ENCODE peak calls at places on chromosomes 13 and 19, in four cellular contexts. One of them, this sample, is unnamed. For H3K4me1, the result is how much of the 10 kb centered on the place peaks cover.

GRCh38 chr19:42152285-42152684 is 20.0 kb upstream of the POU2F2 start:
- DNase-seq in A549: no peak
- DNase-seq in uterus: no peak
- DNase-seq in right lobe of liver: no peak
- DNase-seq in this sample: no peak

GRCh38 chr19:48614436-48615144 is at the start of gene FAM83E:
- DNase-seq in uterus: no peak
- DNase-seq in A549: peak
- DNase-seq in right lobe of liver: no peak
- DNase-seq in this sample: no peak

GRCh38 chr13:76293346-76293745 is 592.9 kb downstream of the KCTD12 start:
- DNase-seq in A549: no peak
- DNase-seq in uterus: no peak
- DNase-seq in right lobe of liver: no peak
- DNase-seq in this sample: no peak

GRCh38 chr13:30133976-30134375 is 173.4 kb downstream of the KATNAL1 start:
- DNase-seq in uterus: no peak
- DNase-seq in right lobe of liver: no peak
- DNase-seq in A549: no peak
- DNase-seq in this sample: no peak

GRCh38 chr13:110233181-110233641 is 73.7 kb downstream of the COL4A1 start:
- DNase-seq in uterus: peak
- DNase-seq in A549: no peak
- DNase-seq in right lobe of liver: no peak
- DNase-seq in this sample: peak

GRCh38 chr13:99797716-99798115 is 173.9 kb downstream of the ZIC5 start:
- DNase-seq in uterus: no peak
- DNase-seq in A549: no peak
- DNase-seq in right lobe of liver: no peak
- DNase-seq in this sample: no peak

GRCh38 chr19:15299568-15300409 is 32.5 kb downstream of the BRD4 start:
- DNase-seq in uterus: no peak
- DNase-seq in right lobe of liver: no peak
- DNase-seq in A549: no peak
- DNase-seq in this sample: peak

GRCh38 chr13:106277483-106278154 is 257.8 kb downstream of the EFNB2 start:
- DNase-seq in uterus: no peak
- DNase-seq in right lobe of liver: no peak
- DNase-seq in A549: no peak
- DNase-seq in this sample: no peak

GRCh38 chr13:51923983-51924539 is 62.3 kb downstream of the CCDC70 start:
- DNase-seq in right lobe of liver: no peak
- DNase-seq in A549: peak
- DNase-seq in uterus: no peak
- DNase-seq in this sample: no peak

GRCh38 chr19:55623130-55623868 is 1.1 kb downstream of the ZNF784 start:
- DNase-seq in right lobe of liver: no peak
- DNase-seq in uterus: no peak
- DNase-seq in A549: no peak
- DNase-seq in this sample: no peak

GRCh38 chr13:24145231-24145630 is 15.3 kb upstream of the SPATA13 start:
- DNase-seq in right lobe of liver: no peak
- DNase-seq in A549: no peak
- DNase-seq in uterus: no peak
- DNase-seq in this sample: no peak

GRCh38 chr19:51726049-51726448 is 2.3 kb upstream of the HAS1 start:
- DNase-seq in right lobe of liver: no peak
- DNase-seq in uterus: no peak
- DNase-seq in A549: no peak
- DNase-seq in this sample: no peak

GRCh38 chr19:56291857-56292256 is 19.3 kb downstream of the EDDM13 start:
- DNase-seq in right lobe of liver: no peak
- DNase-seq in uterus: no peak
- DNase-seq in A549: no peak
- DNase-seq in this sample: no peak

GRCh38 chr13:104553156-104553555 is 1486.9 kb upstream of the SLC10A2 start:
- DNase-seq in right lobe of liver: no peak
- DNase-seq in A549: no peak
- DNase-seq in uterus: no peak
- DNase-seq in this sample: no peak

GRCh38 chr13:110726726-110727125 is 13.2 kb downstream of the ING1 start:
- DNase-seq in uterus: no peak
- DNase-seq in right lobe of liver: no peak
- DNase-seq in A549: no peak
- DNase-seq in this sample: no peak

GRCh38 chr19:55283548-55284393 is at the start of gene BRSK1:
- DNase-seq in A549: no peak
- DNase-seq in uterus: peak
- DNase-seq in right lobe of liver: no peak
- DNase-seq in this sample: no peak

GRCh38 chr19:30467239-30467638 is 95.1 kb downstream of the ZNF536 start:
- DNase-seq in A549: no peak
- DNase-seq in uterus: no peak
- DNase-seq in right lobe of liver: no peak
- DNase-seq in this sample: no peak

GRCh38 chr19:42281175-42282035 is 12.4 kb downstream of the CIC start:
- DNase-seq in uterus: peak
- DNase-seq in A549: peak
- DNase-seq in right lobe of liver: peak
- DNase-seq in this sample: peak

GRCh38 chr19:42201489-42202289 is 15.8 kb downstream of the DEDD2 start:
- DNase-seq in right lobe of liver: peak
- DNase-seq in uterus: no peak
- DNase-seq in A549: no peak
- DNase-seq in this sample: no peak

GRCh38 chr13:97366172-97366688 is 67.7 kb upstream of the RAP2A start:
- DNase-seq in right lobe of liver: no peak
- DNase-seq in A549: no peak
- DNase-seq in uterus: no peak
- DNase-seq in this sample: no peak

GRCh38 chr13:53020764-53021332 is 7.8 kb upstream of the OLFM4 start:
- DNase-seq in right lobe of liver: no peak
- DNase-seq in A549: no peak
- DNase-seq in uterus: no peak
- DNase-seq in this sample: no peak

GRCh38 chr13:98889419-98890079 is 88.3 kb downstream of the DOCK9 start:
- DNase-seq in A549: no peak
- DNase-seq in right lobe of liver: no peak
- DNase-seq in uterus: no peak
- DNase-seq in this sample: no peak

GRCh38 chr13:102830646-102831045 is 15.2 kb upstream of the ERCC5 start:
- DNase-seq in uterus: no peak
- DNase-seq in A549: no peak
- DNase-seq in right lobe of liver: peak
- DNase-seq in this sample: no peak

GRCh38 chr13:97295279-97296182 is 73.4 kb downstream of the MBNL2 start:
- DNase-seq in uterus: no peak
- DNase-seq in A549: peak
- DNase-seq in right lobe of liver: no peak
- DNase-seq in this sample: no peak

GRCh38 chr13:114021464-114022308 is 47.8 kb upstream of the C13orf46 start:
- DNase-seq in A549: no peak
- DNase-seq in uterus: no peak
- DNase-seq in right lobe of liver: no peak
- DNase-seq in this sample: no peak
- H3K4me1 ChIP-seq in A549: under half
- H3K4me1 ChIP-seq in uterus: under half
- H3K4me1 ChIP-seq in right lobe of liver: under half
- H3K4me1 ChIP-seq in this sample: under half

GRCh38 chr19:45922281-45922680 is 7.7 kb upstream of the NANOS2 start:
- DNase-seq in right lobe of liver: no peak
- DNase-seq in uterus: no peak
- DNase-seq in A549: peak
- DNase-seq in this sample: no peak
- TF ChIP-seq CTCF in right lobe of liver: no peak
- TF ChIP-seq CTCF in uterus: no peak
- TF ChIP-seq CTCF in A549: no peak
- TF ChIP-seq CTCF in this sample: no peak

DNA sequence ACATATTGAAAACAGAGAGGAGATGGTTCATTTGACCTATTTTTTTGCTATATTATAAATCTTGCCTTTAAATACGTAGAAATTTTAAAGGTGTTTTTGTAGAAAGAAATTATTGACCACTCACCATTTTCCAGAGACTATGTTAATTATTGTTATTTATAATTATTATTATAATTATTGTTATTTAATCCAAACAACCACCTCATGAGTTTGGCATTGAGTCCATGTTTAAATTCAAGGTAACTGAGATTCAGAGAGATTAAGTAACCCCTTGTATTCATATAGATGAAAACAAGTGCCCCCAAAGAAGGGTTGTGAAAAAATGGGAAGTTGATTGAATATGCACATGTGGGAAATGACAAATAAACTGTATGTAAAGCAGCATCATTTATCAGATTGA is 692.5 kb upstream of the MIR17HG start:
- DNase-seq in right lobe of liver: no peak
- DNase-seq in A549: no peak
- DNase-seq in uterus: no peak
- DNase-seq in this sample: no peak
- TF ChIP-seq POLR2A in right lobe of liver: no peak
- TF ChIP-seq POLR2A in A549: no peak
- TF ChIP-seq POLR2A in uterus: no peak
- TF ChIP-seq POLR2A in this sample: no peak

GRCh38 chr19:10748195-10748923 is 30.5 kb downstream of the DNM2 start:
- DNase-seq in right lobe of liver: no peak
- DNase-seq in A549: no peak
- DNase-seq in uterus: no peak
- DNase-seq in this sample: no peak
- H3K4me1 ChIP-seq in right lobe of liver: half or more
- H3K4me1 ChIP-seq in A549: half or more
- H3K4me1 ChIP-seq in uterus: under half
- H3K4me1 ChIP-seq in this sample: half or more

DNA sequence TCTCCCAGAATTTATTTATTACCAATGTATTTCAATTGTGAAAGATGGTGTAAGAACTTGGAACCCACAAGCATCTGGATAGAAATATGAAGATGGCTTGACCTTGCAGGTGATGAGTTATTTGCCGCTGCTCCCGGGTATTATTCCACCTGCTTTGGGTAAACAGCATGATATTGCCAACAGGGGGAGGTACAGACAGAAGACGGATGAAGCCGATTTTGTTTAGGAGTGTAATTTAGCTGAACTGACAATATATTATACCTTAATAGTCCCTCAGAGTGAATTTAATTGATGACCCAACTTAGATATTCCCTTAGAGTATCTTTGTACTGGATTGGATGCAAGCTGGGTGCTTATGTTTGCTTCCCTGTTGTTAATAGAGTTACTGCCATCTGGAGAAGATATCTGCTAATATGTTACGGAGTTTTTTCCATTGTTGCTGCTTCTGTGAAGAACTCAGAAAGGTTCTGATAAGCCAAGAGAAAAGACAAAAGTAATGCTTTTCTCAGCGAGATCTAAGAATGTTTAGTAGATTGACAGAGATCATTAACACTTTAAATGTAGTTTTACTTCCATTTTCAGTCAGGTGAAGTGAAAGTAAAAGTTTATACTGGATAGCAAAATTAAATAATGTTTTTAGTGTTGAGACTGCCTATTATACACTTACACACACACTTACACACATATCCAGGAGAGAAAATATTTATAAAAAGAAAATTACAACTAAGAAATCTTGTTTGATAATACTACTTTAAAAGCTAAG is 2220.8 kb upstream of the PCDH20 start:
- DNase-seq in A549: peak
- DNase-seq in uterus: no peak
- DNase-seq in right lobe of liver: no peak
- DNase-seq in this sample: no peak
- TF ChIP-seq CTCF in A549: peak
- TF ChIP-seq CTCF in uterus: no peak
- TF ChIP-seq CTCF in right lobe of liver: peak
- TF ChIP-seq CTCF in this sample: no peak

DNA sequence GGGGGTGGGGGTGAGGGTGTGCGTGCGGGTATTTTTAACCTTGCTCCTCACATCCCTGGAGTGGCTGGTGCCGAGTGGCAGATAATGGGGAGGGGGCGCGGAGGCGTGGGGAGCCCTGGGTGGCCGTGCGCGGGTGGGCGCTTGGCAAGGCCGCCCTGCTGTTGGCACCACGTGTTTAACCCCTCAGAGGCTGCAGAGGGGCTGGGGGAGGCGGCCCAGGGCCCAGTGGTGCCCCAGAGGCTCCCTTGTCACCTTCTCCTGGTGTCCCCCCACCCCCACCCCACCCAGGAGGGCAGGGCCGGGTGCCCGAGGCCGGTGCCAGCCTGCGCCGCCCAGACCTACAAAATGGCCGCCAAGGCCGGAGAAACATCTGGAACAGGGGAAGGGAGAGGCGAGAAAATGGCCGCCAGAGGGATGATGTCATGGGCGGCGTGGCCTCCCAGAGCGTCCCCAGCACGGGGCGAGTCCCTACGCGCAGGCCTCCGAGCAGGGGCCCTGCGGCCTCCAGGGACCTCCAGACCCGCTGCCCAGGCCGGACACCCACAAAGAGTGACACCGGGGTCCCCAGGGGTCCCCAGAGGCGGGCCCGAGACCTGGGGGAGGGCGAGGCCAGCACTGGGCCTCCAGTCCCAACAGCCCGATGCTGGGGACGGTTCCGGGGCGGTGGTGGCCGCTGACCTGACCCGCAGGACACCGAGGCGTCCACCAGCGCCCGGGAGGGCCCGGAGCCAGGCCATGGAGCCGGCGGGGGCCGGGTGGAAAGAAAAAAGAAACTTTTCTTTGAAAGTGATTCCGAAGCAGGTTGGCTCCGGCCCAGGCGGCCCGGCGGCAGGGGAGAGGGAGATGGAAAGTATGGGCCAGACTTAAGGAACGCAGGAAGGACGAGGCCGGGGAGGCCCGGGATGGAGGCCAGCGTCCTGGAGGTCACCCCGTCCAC is 38.2 kb downstream of the NFIC start:
- DNase-seq in right lobe of liver: peak
- DNase-seq in A549: no peak
- DNase-seq in uterus: peak
- DNase-seq in this sample: peak
- TF ChIP-seq POLR2A in right lobe of liver: peak
- TF ChIP-seq POLR2A in A549: no peak
- TF ChIP-seq POLR2A in uterus: peak
- TF ChIP-seq POLR2A in this sample: peak

GRCh38 chr19:44332145-44332544 is 24.3 kb downstream of the ZNF112 start:
- DNase-seq in right lobe of liver: no peak
- DNase-seq in uterus: no peak
- DNase-seq in A549: no peak
- DNase-seq in this sample: no peak
- H3K4me1 ChIP-seq in right lobe of liver: under half
- H3K4me1 ChIP-seq in uterus: under half
- H3K4me1 ChIP-seq in A549: under half
- H3K4me1 ChIP-seq in this sample: under half